ENCODE peak calls at places on chromosomes 12 and 14, in ten cellular contexts. H is AG09309; O is esophagus squamous epithelium; U is progenitor cell of endocrine pancreas; C is MCF 10A; I is iris pigment epithelial cell; L is SK-MEL-5; Z is activated CD8-positive, alpha-beta T cell treated with anti-CD3 and anti-CD28 coated beads, Interleukin-2, amount 10 ng/mL, durations not matched to agents 7 days and 5 days; V is iPS-NIHi11; Q is CD4-positive, alpha-beta T cell. K is an unnamed sample.

GRCh38 chr12:26028953-26029740 is 70.7 kb downstream of the RASSF8 start:
- DNase-seq in C (peak; percentile 56), U (no peak), Z (peak; percentile 49), I (peak; percentile 64), O (no peak), H (no peak), V (peak; percentile 37), Q (no peak), L (peak; percentile 59), K (peak; percentile 54)

GRCh38 chr12:93176166-93176565 is 201.6 kb upstream of the NUDT4 start:
- DNase-seq in Q (no peak), Z (no peak), C (no peak), U (no peak), V (no peak), H (no peak), L (no peak), O (no peak), I (peak; percentile 69), K (peak; percentile 62)

GRCh38 chr12:51826881-51827280 is 21.6 kb downstream of the FIGNL2 start:
- DNase-seq in V (no peak), I (no peak), Q (no peak), O (no peak), C (no peak), L (no peak), H (no peak), Z (no peak), U (no peak), K (no peak)

GRCh38 chr14:73457935-73458218 is 469 bp downstream of the NUMB start:
- DNase-seq in C (peak; percentile 39), H (no peak), I (no peak), V (no peak), U (no peak), Q (no peak), Z (no peak), O (no peak), L (no peak), K (peak; percentile 32)

GRCh38 chr12:10722502-10722904 is 620 bp downstream of the YBX3 start:
- DNase-seq in C (peak; percentile 47), O (no peak), H (peak; percentile 10), U (peak; percentile 52), I (peak; percentile 69), Q (peak; percentile 17), L (no peak), V (peak; percentile 57), Z (peak; percentile 53), K (peak; percentile 71)

GRCh38 chr12:125208942-125209341 is 143.7 kb downstream of the AACS start:
- DNase-seq in U (no peak), H (no peak), V (peak; percentile 73), O (no peak), C (no peak), L (no peak), Q (no peak), I (no peak), Z (no peak), K (no peak)

GRCh38 chr12:108515916-108516315 is 839 bp downstream of the FICD start:
- DNase-seq in Q (no peak), O (no peak), I (no peak), L (no peak), Z (no peak), V (no peak), H (no peak), C (peak; percentile 9), U (no peak), K (peak; percentile 6)

GRCh38 chr14:100239200-100239839 is 376 bp downstream of the YY1 start:
- DNase-seq in O (no peak), Z (peak; percentile 51), U (peak; percentile 25), C (no peak), Q (peak; percentile 17), L (no peak), V (no peak), H (no peak), I (no peak), K (no peak)

GRCh38 chr12:85390281-85390680 is 110.3 kb downstream of the ALX1 start:
- DNase-seq in U (no peak), C (no peak), H (no peak), V (no peak), L (no peak), Q (no peak), Z (no peak), I (no peak), O (no peak), K (no peak)